ENCODE peak calls at places on chromosomes 1 and 21, in ten cellular contexts. E is AG04450, Z is HL-60, S is fibroblast of lung, P is left ventricle myocardium inferior, B is lower lobe of right lung, Y is suprapubic skin, L is brain microvascular endothelial cell, I is sigmoid colon, M is body of pancreas. G is an unnamed sample.

GRCh38 chr21:42218836-42219605 is at the start of gene ABCG1:
- DNase-seq in E (no peak), Z (no peak), S (peak; percentile 10), P (peak; percentile 54), B (peak; percentile 71), Y (peak; percentile 74), L (no peak), I (peak; percentile 79), M (no peak), G (peak; percentile 34)

GRCh38 chr1:201917362-201918033 is 28.8 kb downstream of the SHISA4 start:
- DNase-seq in E (peak; percentile 73), Z (no peak), S (peak; percentile 93), P (no peak), B (no peak), Y (no peak), L (peak; percentile 75), I (peak; percentile 86), M (no peak), G (no peak)

GRCh38 chr1:203054184-203054583 is 27.9 kb downstream of the PPFIA4 start:
- DNase-seq in E (no peak), Z (no peak), S (no peak), P (no peak), B (no peak), Y (no peak), L (no peak), I (no peak), M (no peak), G (no peak)

GRCh38 chr1:107750364-107750959 is 214.5 kb downstream of the VAV3 start:
- DNase-seq in E (peak; percentile 8), Z (peak; percentile 60), S (peak; percentile 59), P (no peak), B (peak; percentile 52), Y (no peak), L (peak; percentile 61), I (peak; percentile 70), M (peak; percentile 53), G (no peak)

GRCh38 chr1:115677570-115677969 is 35.8 kb downstream of the VANGL1 start:
- DNase-seq in E (no peak), Z (no peak), S (no peak), P (no peak), B (no peak), Y (no peak), L (no peak), I (no peak), M (no peak), G (no peak)

GRCh38 chr1:28322209-28322608 is 6.6 kb upstream of the MED18 start:
- DNase-seq in E (no peak), Z (no peak), S (no peak), P (no peak), B (no peak), Y (no peak), L (no peak), I (no peak), M (peak; percentile 51), G (no peak)

GRCh38 chr1:172536256-172536655 is 3.3 kb downstream of the SUCO start:
- DNase-seq in E (no peak), Z (no peak), S (no peak), P (no peak), B (no peak), Y (no peak), L (no peak), I (no peak), M (no peak), G (no peak)

GRCh38 chr1:116024629-116025028 is 48.3 kb downstream of the SLC22A15 start:
- DNase-seq in E (no peak), Z (peak; percentile 32), S (no peak), P (no peak), B (no peak), Y (no peak), L (no peak), I (no peak), M (no peak), G (no peak)

GRCh38 chr1:201605385-201605747 is 66.4 kb downstream of the NAV1 start:
- DNase-seq in E (no peak), Z (no peak), S (no peak), P (no peak), B (no peak), Y (no peak), L (peak; percentile 27), I (no peak), M (no peak), G (no peak)

GRCh38 chr1:58067082-58067481 is 479.4 kb downstream of the OMA1 start:
- DNase-seq in E (no peak), Z (no peak), S (no peak), P (no peak), B (no peak), Y (no peak), L (no peak), I (no peak), M (no peak), G (no peak)

GRCh38 chr1:154115180-154115579 is 39.7 kb downstream of the NUP210L start:
- DNase-seq in E (no peak), Z (no peak), S (no peak), P (no peak), B (no peak), Y (no peak), L (no peak), I (no peak), M (no peak), G (no peak)

GRCh38 chr1:235558783-235559182 is 54.5 kb upstream of the B3GALNT2 start:
- DNase-seq in E (no peak), Z (no peak), S (no peak), P (no peak), B (no peak), Y (no peak), L (no peak), I (no peak), M (no peak), G (no peak)

GRCh38 chr1:86502721-86503430 is 34.1 kb downstream of the CLCA1 start:
- DNase-seq in E (no peak), Z (no peak), S (peak; percentile 41), P (no peak), B (no peak), Y (no peak), L (no peak), I (no peak), M (no peak), G (peak; percentile 76)

GRCh38 chr1:93554883-93555872 is 107.3 kb downstream of the FNBP1L start:
- DNase-seq in E (no peak), Z (no peak), S (no peak), P (no peak), B (no peak), Y (no peak), L (no peak), I (no peak), M (no peak), G (no peak)
- H3K27ac ChIP-seq in E (no peak overlapping the region), Z (no peak overlapping the region), S (no peak overlapping the region), P (peak overlapping the region; percentile 89), B (peak overlapping the region; percentile 54), Y (peak overlapping the region; percentile 64), L (no peak overlapping the region), I (peak overlapping the region; percentile 15), M (peak overlapping the region; percentile 17), G (no peak overlapping the region)

DNA sequence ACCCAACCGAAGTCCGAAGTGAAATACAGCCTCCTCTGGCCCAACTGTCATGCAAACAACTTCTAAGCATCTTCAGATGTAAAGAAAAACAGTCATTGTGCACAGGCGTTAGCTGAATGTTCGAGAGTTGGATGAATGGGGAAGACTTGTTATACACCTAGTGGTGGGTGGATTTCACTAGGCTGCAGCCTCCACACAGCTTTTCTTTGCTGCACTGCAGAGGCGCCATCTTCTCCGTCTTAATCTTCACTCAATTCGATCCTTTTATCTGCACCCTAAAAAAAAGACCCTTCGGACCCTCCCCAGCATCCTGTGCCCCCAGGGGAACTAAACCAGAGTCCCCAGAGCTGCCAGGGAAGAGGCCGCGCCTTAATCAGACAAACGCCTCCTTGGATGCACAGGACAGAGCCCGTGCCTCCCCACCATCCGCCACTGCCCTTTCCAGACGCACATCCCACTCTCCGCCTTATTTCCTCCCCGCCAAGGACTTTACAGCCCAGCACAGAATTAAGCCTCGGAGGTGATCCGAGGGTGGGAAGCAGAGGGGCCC is 1.4 kb downstream of the APP start:
- DNase-seq in E (no peak), Z (peak; percentile 71), S (peak; percentile 72), P (peak; percentile 26), B (no peak), Y (peak; percentile 62), L (peak; percentile 67), I (peak; percentile 70), M (peak; percentile 43), G (no peak)
- TF ChIP-seq CTCF in E (peak; percentile 63), Z (peak; percentile 16), S (peak; percentile 44), P (peak; percentile 63), B (peak; percentile 22), Y (no peak), L (peak; percentile 71), I (peak; percentile 35), M (peak; percentile 14), G (peak; percentile 27)

GRCh38 chr1:182765416-182765815 is 24.2 kb upstream of the NPL start:
- DNase-seq in E (no peak), Z (no peak), S (no peak), P (no peak), B (no peak), Y (no peak), L (no peak), I (no peak), M (no peak), G (no peak)

GRCh38 chr1:182766050-182766449 is 23.5 kb upstream of the NPL start:
- DNase-seq in E (no peak), Z (no peak), S (no peak), P (no peak), B (no peak), Y (no peak), L (no peak), I (no peak), M (no peak), G (no peak)

GRCh38 chr1:182764029-182764768 is 25.4 kb upstream of the NPL start:
- DNase-seq in E (no peak), Z (no peak), S (no peak), P (no peak), B (no peak), Y (no peak), L (no peak), I (no peak), M (no peak), G (no peak)

GRCh38 chr1:182762536-182762935 is 27.0 kb upstream of the NPL start:
- DNase-seq in E (no peak), Z (no peak), S (no peak), P (no peak), B (no peak), Y (no peak), L (no peak), I (no peak), M (no peak), G (no peak)

GRCh38 chr1:182761396-182762395 is 27.9 kb upstream of the NPL start:
- DNase-seq in E (no peak), Z (no peak), S (no peak), P (no peak), B (no peak), Y (no peak), L (no peak), I (no peak), M (no peak), G (no peak)
- H3K4me3 ChIP-seq in E (no peak overlapping the region), Z (no peak overlapping the region), S (no peak overlapping the region), P (no peak overlapping the region), B (no peak overlapping the region), Y (no peak overlapping the region), L (no peak overlapping the region), I (no peak overlapping the region), M (no peak overlapping the region), G (no peak overlapping the region)

DNA sequence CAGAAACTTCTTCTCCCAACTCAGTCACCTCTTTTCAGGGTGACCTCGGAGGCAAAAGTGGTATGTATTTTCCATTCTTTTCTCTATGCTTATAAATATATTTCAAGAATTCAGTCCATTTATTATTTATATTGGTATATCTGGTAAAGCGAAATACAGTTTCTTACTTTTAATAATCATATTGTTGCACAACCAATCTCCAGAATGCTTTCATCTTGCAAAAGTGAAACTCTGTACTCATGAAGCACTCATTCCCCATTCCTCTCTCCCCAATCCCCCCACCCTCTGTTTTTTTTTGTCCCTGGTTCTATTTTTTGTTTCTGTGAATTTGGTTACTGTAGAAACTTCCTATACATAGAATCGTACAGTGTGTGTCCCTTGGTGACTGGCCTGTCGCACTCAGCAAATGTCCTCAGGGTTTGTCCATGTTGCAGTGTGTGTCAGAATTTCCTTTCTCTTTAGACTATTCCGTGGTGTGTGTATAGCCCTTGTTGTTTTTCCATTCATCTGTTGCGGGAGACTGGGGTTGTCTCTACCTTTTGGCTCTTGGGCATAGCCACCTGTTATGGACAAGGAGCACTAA is 7.9 kb upstream of the NLRP3 start:
- DNase-seq in E (no peak), Z (no peak), S (no peak), P (no peak), B (no peak), Y (no peak), L (no peak), I (no peak), M (no peak), G (no peak)
- H3K27ac ChIP-seq in E (no peak overlapping the region), Z (peak overlapping the region; percentile 10), S (no peak overlapping the region), P (no peak overlapping the region), B (no peak overlapping the region), Y (no peak overlapping the region), L (no peak overlapping the region), I (no peak overlapping the region), M (no peak overlapping the region), G (no peak overlapping the region)

G was measured in RWPE2.